ENCODE peak calls at places on chromosomes 16 and 17, in eight cellular contexts. T is activated CD8-positive, alpha-beta T cell treated with anti-CD3 and anti-CD28 coated beads, Interleukin-2, amount 10 ng/mL, durations not matched to agents 7 days and 5 days; K is CD8-positive, alpha-beta memory T cell; J is activated gamma-delta T cell treated with anti-CD3 and anti-CD28 coated beads, Interleukin-2, amount 50 U/mL, for 16 hours; N is cardiac fibroblast; R is left ventricle myocardium inferior; A is dermis microvascular lymphatic vessel endothelial cell; L is iris pigment epithelial cell. F is an unnamed sample.

GRCh38 chr17:47800686-47801085 is 20.9 kb downstream of the OSBPL7 start:
- DNase-seq in T (no peak), K (no peak), J (no peak), N (no peak), R (no peak), A (no peak), L (no peak), F (no peak)

GRCh38 chr17:10729334-10730193 is at the start of gene TMEM220:
- DNase-seq in T (peak), K (no peak), J (no peak), N (peak), R (peak), A (peak), L (peak), F (peak)

GRCh38 chr17:45925311-45925710 is 31.0 kb downstream of the MAPT start:
- DNase-seq in T (no peak), K (no peak), J (no peak), N (no peak), R (no peak), A (no peak), L (peak), F (no peak)

GRCh38 chr17:41810659-41811548 is 845 bp downstream of the P3H4 start:
- DNase-seq in T (no peak), K (peak), J (no peak), N (no peak), R (no peak), A (no peak), L (peak), F (no peak)

GRCh38 chr17:72597354-72598087 is 476.7 kb downstream of the SOX9 start:
- DNase-seq in T (no peak), K (no peak), J (no peak), N (no peak), R (no peak), A (no peak), L (no peak), F (no peak)

GRCh38 chr17:40056379-40057005 is 2.3 kb upstream of the MED24 start:
- DNase-seq in T (no peak), K (no peak), J (no peak), N (no peak), R (no peak), A (no peak), L (no peak), F (no peak)

GRCh38 chr17:48483471-48484131 is 47.2 kb downstream of the HOXB1 start:
- DNase-seq in T (peak), K (no peak), J (no peak), N (peak), R (no peak), A (no peak), L (peak), F (no peak)

GRCh38 chr17:1736348-1737281 is 6.1 kb upstream of the SERPINF2 start:
- DNase-seq in T (no peak), K (no peak), J (no peak), N (peak), R (peak), A (no peak), L (peak), F (peak)

GRCh38 chr17:1217030-1217429 is 37.2 kb upstream of the ABR start:
- DNase-seq in T (no peak), K (no peak), J (no peak), N (no peak), R (no peak), A (no peak), L (no peak), F (no peak)

GRCh38 chr16:58679763-58680162 is 4.8 kb downstream of the SLC38A7 start:
- DNase-seq in T (no peak), K (no peak), J (no peak), N (no peak), R (no peak), A (no peak), L (no peak), F (no peak)

GRCh38 chr17:60107526-60108257 is 29.0 kb upstream of the HEATR6 start:
- DNase-seq in T (peak), K (no peak), J (no peak), N (peak), R (no peak), A (no peak), L (peak), F (no peak)

GRCh38 chr17:81665205-81666091 is 957 bp downstream of the OXLD1 start:
- DNase-seq in T (peak), K (peak), J (no peak), N (peak), R (no peak), A (no peak), L (peak), F (peak)

GRCh38 chr16:3971261-3971660 is 90.7 kb upstream of the CREBBP start:
- DNase-seq in T (no peak), K (no peak), J (no peak), N (peak), R (no peak), A (no peak), L (peak), F (no peak)

GRCh38 chr17:9247401-9247938 is 226.2 kb downstream of the NTN1 start:
- DNase-seq in T (no peak), K (no peak), J (no peak), N (no peak), R (no peak), A (no peak), L (no peak), F (no peak)

GRCh38 chr17:72640415-72641165 is 451.9 kb downstream of the SLC39A11 start:
- DNase-seq in T (no peak), K (no peak), J (no peak), N (peak), R (no peak), A (no peak), L (no peak), F (no peak)

GRCh38 chr17:51372345-51373004 is 112.1 kb downstream of the UTP18 start:
- DNase-seq in T (peak), K (no peak), J (no peak), N (peak), R (no peak), A (peak), L (peak), F (no peak)

GRCh38 chr17:34081269-34081668 is 173.8 kb upstream of the CCL2 start:
- DNase-seq in T (no peak), K (no peak), J (no peak), N (no peak), R (no peak), A (no peak), L (peak), F (no peak)

GRCh38 chr17:80187090-80187489 is 17.3 kb downstream of the CARD14 start:
- DNase-seq in T (no peak), K (no peak), J (no peak), N (peak), R (no peak), A (no peak), L (peak), F (no peak)

GRCh38 chr17:42554250-42555121 is 1.8 kb downstream of the HSD17B1 start:
- DNase-seq in T (peak), K (peak), J (peak), N (peak), R (peak), A (peak), L (peak), F (peak)

GRCh38 chr16:85513180-85513579 is 99.9 kb upstream of the GSE1 start:
- DNase-seq in T (no peak), K (no peak), J (no peak), N (no peak), R (no peak), A (no peak), L (no peak), F (no peak)

GRCh38 chr16:58020628-58021521 is 4.7 kb upstream of the MMP15 start:
- DNase-seq in T (peak), K (peak), J (peak), N (peak), R (peak), A (no peak), L (peak), F (no peak)

GRCh38 chr17:82889496-82890338 is 49.9 kb upstream of the ZNF750 start:
- DNase-seq in T (no peak), K (no peak), J (no peak), N (no peak), R (no peak), A (no peak), L (no peak), F (no peak)

GRCh38 chr16:57377080-57377841 is 5.0 kb downstream of the CX3CL1 start:
- DNase-seq in T (peak), K (peak), J (peak), N (no peak), R (no peak), A (no peak), L (peak), F (no peak)

GRCh38 chr17:67293251-67294203 is 48.5 kb upstream of the HELZ start:
- DNase-seq in T (peak), K (peak), J (peak), N (peak), R (peak), A (peak), L (peak), F (peak)

GRCh38 chr16:74771656-74772315 is 2.8 kb downstream of the FA2H start:
- DNase-seq in T (no peak), K (no peak), J (no peak), N (no peak), R (no peak), A (no peak), L (no peak), F (no peak)

GRCh38 chr17:41697122-41697962 is 8.7 kb downstream of the EIF1 start:
- DNase-seq in T (no peak), K (no peak), J (no peak), N (peak), R (peak), A (peak), L (peak), F (no peak)

GRCh38 chr16:52271088-52271487 is 275.9 kb downstream of the TOX3 start:
- DNase-seq in T (no peak), K (no peak), J (no peak), N (no peak), R (no peak), A (no peak), L (no peak), F (no peak)

GRCh38 chr16:48540222-48540900 is 69.6 kb downstream of the N4BP1 start:
- DNase-seq in T (no peak), K (no peak), J (no peak), N (no peak), R (no peak), A (no peak), L (no peak), F (no peak)

GRCh38 chr17:44919411-44919810 is 4.1 kb upstream of the GFAP start:
- DNase-seq in T (no peak), K (no peak), J (no peak), N (no peak), R (no peak), A (no peak), L (no peak), F (no peak)

GRCh38 chr17:21358682-21359482 is 17.3 kb upstream of the KCNJ12 start:
- DNase-seq in T (no peak), K (no peak), J (no peak), N (peak), R (peak), A (no peak), L (peak), F (no peak)

GRCh38 chr17:62827722-62828498 is 19.8 kb upstream of the MARCHF10 start:
- DNase-seq in T (no peak), K (no peak), J (no peak), N (peak), R (no peak), A (no peak), L (peak), F (no peak)